ENCODE peak calls at places on chromosomes 12 and 14, in ten cellular contexts. A is body of pancreas, N is fibroblast of villous mesenchyme, H is AG10803, Z is PC-9, C is stomach, S is AG04450, P is K562, Y is adrenal gland, O is fibroblast of mammary gland. F is an unnamed sample.

GRCh38 chr14:54447231-54447692 is 6.1 kb upstream of the CNIH1 start:
- DNase-seq in Z (no peak), P (no peak), A (no peak), O (peak), C (peak), Y (no peak), S (no peak), N (peak), H (peak), F (peak)

GRCh38 chr12:44875954-44876553 is at the start of gene NELL2:
- DNase-seq in A (peak), Y (no peak), C (no peak), N (no peak), S (no peak), H (peak), Z (peak), P (peak), O (peak), F (peak)

GRCh38 chr12:11981174-11981733 is 89.5 kb upstream of the BCL2L14 start:
- DNase-seq in A (no peak), O (peak), Z (no peak), H (peak), N (no peak), P (no peak), Y (no peak), S (no peak), C (no peak), F (peak)

GRCh38 chr14:49659526-49660455 is 24.7 kb upstream of the DNAAF2 start:
- DNase-seq in Y (no peak), O (no peak), P (no peak), H (no peak), A (no peak), C (no peak), S (no peak), Z (no peak), N (no peak), F (peak)

GRCh38 chr12:78095623-78096022 is 264.9 kb downstream of the NAV3 start:
- DNase-seq in C (no peak), A (no peak), Y (no peak), H (no peak), P (no peak), N (no peak), Z (no peak), S (no peak), O (no peak), F (peak)

GRCh38 chr14:88791629-88792571 is 853 bp downstream of the EML5 start:
- DNase-seq in O (no peak), H (no peak), S (no peak), C (peak), N (no peak), A (peak), Z (no peak), Y (peak), P (peak), F (no peak)

GRCh38 chr14:93970589-93970966 is 5.8 kb downstream of the ASB2 start:
- DNase-seq in Y (peak), C (peak), P (no peak), O (no peak), A (peak), S (no peak), H (no peak), Z (no peak), N (no peak), F (peak)

GRCh38 chr14:74563621-74564159 is 48.3 kb downstream of the LTBP2 start:
- DNase-seq in Y (no peak), N (no peak), C (no peak), S (no peak), A (no peak), Z (no peak), O (no peak), P (no peak), H (no peak), F (no peak)

GRCh38 chr14:94423465-94424056 is 29.0 kb downstream of the SERPINA11 start:
- DNase-seq in Y (peak), C (peak), H (peak), S (no peak), Z (peak), O (peak), N (peak), A (peak), P (peak), F (peak)

GRCh38 chr12:94545937-94546771 is 86.5 kb upstream of the CEP83 start:
- DNase-seq in C (peak), O (peak), Y (peak), A (peak), N (peak), Z (peak), S (peak), P (peak), H (peak), F (peak)

GRCh38 chr12:20423557-20423956 is 55.2 kb downstream of the PDE3A start:
- DNase-seq in N (no peak), S (no peak), C (no peak), O (no peak), Z (no peak), H (no peak), A (no peak), Y (no peak), P (no peak), F (no peak)
- TF ChIP-seq CTCF in N (no peak), S (no peak), C (no peak), O (no peak), Z (no peak), H (no peak), A (no peak), Y (no peak), P (no peak), F (no peak)

GRCh38 chr14:68473050-68473449 is 319.8 kb downstream of the ZFP36L1 start:
- DNase-seq in P (no peak), S (no peak), C (peak), A (peak), Z (no peak), H (no peak), N (no peak), Y (no peak), O (no peak), F (no peak)

GRCh38 chr14:68470361-68470760 is 322.5 kb downstream of the ZFP36L1 start:
- DNase-seq in Z (no peak), A (no peak), P (no peak), O (no peak), Y (no peak), H (peak), N (no peak), C (no peak), S (no peak), F (peak)

GRCh38 chr14:68471029-68471963 is 321.6 kb downstream of the ZFP36L1 start:
- DNase-seq in S (no peak), O (no peak), C (no peak), A (peak), Z (no peak), N (no peak), H (no peak), P (no peak), Y (no peak), F (no peak)

GRCh38 chr14:68473794-68474193 is 319.1 kb downstream of the ZFP36L1 start:
- DNase-seq in N (no peak), O (peak), Y (no peak), C (no peak), H (no peak), A (peak), S (no peak), Z (no peak), P (peak), F (peak)

GRCh38 chr14:68471964-68472508 is 320.8 kb downstream of the ZFP36L1 start:
- DNase-seq in O (no peak), Z (no peak), P (no peak), Y (no peak), H (no peak), N (no peak), S (no peak), A (peak), C (no peak), F (no peak)
- H3K4me3 ChIP-seq in O (no peak), Z (no peak), P (no peak), Y (no peak), H (no peak), N (no peak), S (no peak), A (no peak), C (no peak), F (no peak)

GRCh38 chr12:87953257-87953860 is 75.8 kb downstream of the C12orf50 start:
- DNase-seq in H (peak), O (peak), P (peak), C (no peak), S (peak), N (peak), Y (no peak), A (no peak), Z (peak), F (peak)
- TF ChIP-seq CTCF in H (peak), O (peak), P (no peak), C (no peak), S (peak), N (peak), Y (peak), A (no peak), Z (peak), F (peak)

DNA sequence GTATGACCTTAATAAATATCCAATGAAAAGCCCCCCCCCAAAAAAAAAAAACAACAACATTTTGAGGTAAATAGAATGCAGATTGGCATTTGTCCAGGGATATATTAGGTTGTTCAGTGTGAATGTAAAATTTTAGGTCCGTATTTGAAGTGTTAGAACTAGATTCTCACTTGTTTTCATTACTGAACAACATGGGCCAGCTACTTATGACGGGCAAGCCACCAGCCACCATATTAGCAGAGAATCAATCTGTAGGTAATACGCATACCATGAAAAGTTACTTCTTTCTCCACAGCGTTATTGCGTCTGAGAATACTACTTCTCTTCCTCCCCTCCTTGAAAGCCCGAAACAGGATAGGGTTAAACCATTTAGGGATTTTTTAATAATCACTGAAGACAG is 5.4 kb downstream of the FLRT2 start:
- DNase-seq in O (no peak), S (no peak), C (no peak), H (no peak), P (no peak), Z (no peak), A (no peak), Y (no peak), N (no peak), F (no peak)
- H3K4me3 ChIP-seq in O (peak), S (peak), C (peak), H (peak), P (no peak), Z (no peak), A (no peak), Y (no peak), N (peak), F (peak)

GRCh38 chr12:115481141-115481540 is 796.4 kb downstream of the MED13L start:
- DNase-seq in Z (no peak), C (no peak), Y (no peak), O (peak), A (no peak), S (no peak), H (no peak), N (no peak), P (no peak), F (no peak)
- TF ChIP-seq CTCF in Z (no peak), C (no peak), Y (no peak), O (no peak), A (no peak), S (peak), H (peak), N (peak), P (no peak), F (no peak)

DNA sequence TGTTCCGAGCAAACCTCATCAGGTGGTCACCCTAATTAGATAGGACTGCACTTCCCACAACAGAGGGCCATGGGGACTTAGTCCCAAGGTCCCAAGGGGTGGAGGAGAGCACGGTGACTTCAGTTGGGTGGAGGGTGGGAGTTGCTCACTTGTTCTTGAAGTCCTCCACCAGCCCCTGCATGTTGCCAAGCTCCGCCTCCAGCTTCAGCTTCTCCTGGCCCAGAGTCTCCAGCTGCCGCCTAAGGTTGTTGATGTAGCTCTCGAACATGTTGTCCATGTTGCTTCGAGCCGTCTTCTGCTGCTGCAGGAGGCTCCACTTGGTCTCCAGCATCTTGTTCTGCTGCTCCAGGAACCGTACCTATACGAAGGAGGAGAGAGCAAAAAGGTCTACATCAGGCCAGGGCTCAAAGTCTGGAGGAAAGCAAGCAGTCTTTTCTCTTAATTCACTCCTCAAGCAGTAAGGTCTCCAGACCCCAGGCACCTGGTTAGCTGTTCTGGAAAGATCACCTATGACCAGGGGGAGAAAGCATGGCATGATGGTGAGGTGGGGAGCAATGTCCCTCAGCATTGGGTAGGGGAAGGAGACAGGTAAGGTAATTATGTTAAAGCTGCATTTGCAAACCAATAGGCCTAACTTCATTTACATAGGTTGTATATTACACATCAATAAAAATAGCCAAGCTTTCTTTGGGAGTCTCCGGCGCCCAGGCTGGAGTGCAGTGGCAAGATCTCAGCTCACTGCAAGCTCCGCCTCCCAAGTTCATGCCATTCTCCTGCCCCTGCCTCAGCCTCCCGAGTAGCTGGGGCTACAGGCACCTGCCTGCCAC is 2.9 kb downstream of the KRT8 start:
- DNase-seq in Y (no peak), H (no peak), S (no peak), A (peak), N (no peak), P (no peak), Z (no peak), C (no peak), O (no peak), F (no peak)
- H3K4me3 ChIP-seq in Y (no peak), H (no peak), S (no peak), A (peak), N (no peak), P (peak), Z (peak), C (peak), O (no peak), F (no peak)

GRCh38 chr14:45361727-45362126 is 108.7 kb upstream of the MIS18BP1 start:
- DNase-seq in Y (no peak), O (no peak), Z (no peak), N (no peak), C (no peak), P (no peak), S (no peak), A (no peak), H (no peak), F (peak)

GRCh38 chr14:45364565-45364964 is 111.6 kb upstream of the MIS18BP1 start:
- DNase-seq in N (no peak), Z (no peak), S (no peak), O (no peak), Y (no peak), P (no peak), C (no peak), H (no peak), A (no peak), F (no peak)

GRCh38 chr14:45359766-45360165 is 106.8 kb upstream of the MIS18BP1 start:
- DNase-seq in Y (no peak), H (peak), S (no peak), P (no peak), A (no peak), N (no peak), C (no peak), Z (no peak), O (peak), F (peak)

DNA sequence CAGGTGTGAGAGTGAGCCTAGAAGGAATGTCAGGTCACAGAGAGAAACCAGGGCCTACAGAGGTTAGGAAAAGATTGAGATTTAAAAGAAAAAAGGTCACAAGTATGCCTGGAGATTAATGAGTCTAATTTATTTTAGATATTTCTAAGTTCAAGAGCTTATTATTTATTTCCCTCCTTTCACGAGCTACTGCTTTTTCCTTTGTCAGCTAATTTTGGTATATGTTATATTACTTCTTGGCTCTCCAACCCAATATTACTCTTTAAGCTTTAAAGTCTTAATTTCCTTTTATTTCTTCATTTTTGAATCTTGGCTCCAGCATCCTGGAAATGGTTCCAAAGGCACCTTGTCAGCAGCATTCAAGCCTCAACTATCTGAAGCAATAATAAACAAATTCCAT is 109.5 kb upstream of the MIS18BP1 start:
- DNase-seq in H (no peak), S (no peak), O (no peak), Y (no peak), A (no peak), P (no peak), Z (no peak), N (no peak), C (no peak), F (no peak)
- TF ChIP-seq CTCF in H (no peak), S (no peak), O (no peak), Y (no peak), A (no peak), P (no peak), Z (no peak), N (no peak), C (no peak), F (no peak)

GRCh38 chr12:107440596-107440995 is 245.0 kb upstream of the PWP1 start:
- DNase-seq in C (no peak), A (no peak), H (no peak), Y (no peak), N (no peak), S (no peak), O (no peak), Z (no peak), P (no peak), F (no peak)

GRCh38 chr12:107443320-107444090 is 242.1 kb upstream of the PWP1 start:
- DNase-seq in C (no peak), A (no peak), Y (no peak), O (no peak), H (no peak), Z (no peak), S (no peak), N (no peak), P (no peak), F (no peak)

GRCh38 chr12:107439101-107439738 is 246.4 kb upstream of the PWP1 start:
- DNase-seq in C (no peak), N (no peak), Y (no peak), S (no peak), H (no peak), P (no peak), O (no peak), Z (no peak), A (no peak), F (no peak)

GRCh38 chr12:107442593-107442992 is 243.0 kb upstream of the PWP1 start:
- DNase-seq in O (no peak), A (no peak), H (peak), Y (no peak), S (no peak), P (no peak), N (peak), Z (no peak), C (no peak), F (no peak)

DNA sequence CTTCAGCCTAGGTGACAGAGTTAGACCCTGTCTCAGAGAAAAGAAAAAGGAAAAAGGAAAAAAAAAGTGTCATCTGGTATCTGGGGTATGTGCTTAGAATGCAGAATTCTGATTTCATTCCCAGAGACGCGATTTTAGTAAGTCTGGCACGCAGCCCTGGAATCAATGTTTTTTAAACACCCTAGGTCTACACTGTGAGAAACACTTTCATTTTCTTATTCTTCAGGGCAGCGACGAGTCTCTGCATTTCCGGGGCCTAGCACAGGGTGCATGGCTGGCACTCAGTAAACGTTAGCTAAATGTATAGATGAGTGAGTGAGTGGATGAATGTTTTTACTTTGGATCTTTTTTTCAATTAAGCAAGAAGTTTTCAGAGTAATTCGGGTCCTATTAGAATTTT is 243.7 kb upstream of the PWP1 start:
- DNase-seq in C (no peak), N (peak), O (peak), H (peak), A (no peak), Z (no peak), P (no peak), Y (no peak), S (no peak), F (peak)
- H3K4me3 ChIP-seq in C (peak), N (no peak), O (no peak), H (peak), A (no peak), Z (no peak), P (no peak), Y (no peak), S (peak), F (no peak)

GRCh38 chr12:118853634-118854033 is 127.7 kb upstream of the SRRM4 start:
- DNase-seq in P (peak), A (no peak), S (no peak), N (no peak), H (no peak), O (no peak), Z (no peak), C (no peak), Y (no peak), F (peak)

GRCh38 chr12:118855858-118856257 is 125.5 kb upstream of the SRRM4 start:
- DNase-seq in N (no peak), C (no peak), Y (no peak), Z (no peak), P (no peak), A (no peak), O (no peak), H (no peak), S (no peak), F (no peak)

GRCh38 chr12:118850244-118850825 is 131.0 kb upstream of the SRRM4 start:
- DNase-seq in N (no peak), H (no peak), Z (no peak), P (peak), A (no peak), S (no peak), C (no peak), Y (no peak), O (no peak), F (peak)
- TF ChIP-seq CTCF in N (peak), H (peak), Z (peak), P (peak), A (peak), S (peak), C (no peak), Y (peak), O (peak), F (peak)

GRCh38 chr12:75479963-75480461 is 543 bp upstream of the GLIPR1 start:
- DNase-seq in H (peak), A (no peak), Z (no peak), C (no peak), N (no peak), P (no peak), Y (no peak), S (no peak), O (peak), F (peak)
- H3K4me3 ChIP-seq in H (peak), A (no peak), Z (no peak), C (peak), N (peak), P (no peak), Y (peak), S (peak), O (peak), F (no peak)